ENCODE peak calls at places on chromosome 9, in seven cellular contexts. H, M, R, G, F, N and B are unnamed samples.
A peak's percentile ranks its signal among the peaks of the same experiment; 100 is the strongest.

GRCh38 chr9:98365227-98365669 is 109.8 kb upstream of the TBC1D2 start:
- DNase-seq in F (peak; percentile 9), N (no peak), R (no peak), H (peak; percentile 55), M (no peak), G (peak; percentile 49), B (peak; percentile 41)

GRCh38 chr9:19371942-19372341 is 8.1 kb downstream of the RPS6 start:
- DNase-seq in H (no peak), M (no peak), G (no peak), R (no peak), F (no peak), N (no peak), B (no peak)

GRCh38 chr9:97808972-97809371 is 44.1 kb upstream of the FOXE1 start:
- DNase-seq in N (no peak), M (no peak), R (no peak), H (no peak), F (no peak), G (no peak), B (no peak)

GRCh38 chr9:131361202-131361833 is 32.6 kb upstream of the PRRC2B start:
- DNase-seq in F (no peak), N (no peak), M (no peak), R (no peak), G (no peak), H (no peak), B (no peak)

GRCh38 chr9:97536480-97536879 is 35.0 kb downstream of the TMOD1 start:
- DNase-seq in F (no peak), R (no peak), N (no peak), G (no peak), H (no peak), M (no peak), B (no peak)

GRCh38 chr9:130713286-130713975 is 19.9 kb downstream of the EXOSC2 start:
- DNase-seq in H (peak; percentile 34), F (no peak), R (no peak), N (no peak), M (no peak), G (peak; percentile 30), B (no peak)

GRCh38 chr9:10112798-10113197 is 500.0 kb downstream of the PTPRD start:
- DNase-seq in H (no peak), M (no peak), R (no peak), G (no peak), N (no peak), F (no peak), B (no peak)

GRCh38 chr9:37667706-37668672 is 17.2 kb downstream of the FRMPD1 start:
- DNase-seq in N (no peak), G (no peak), H (no peak), R (peak; percentile 54), F (peak; percentile 9), M (peak; percentile 24), B (no peak)

GRCh38 chr9:5502553-5502952 is 7.8 kb upstream of the PDCD1LG2 start:
- DNase-seq in F (no peak), H (no peak), R (no peak), M (no peak), G (no peak), N (no peak), B (no peak)

GRCh38 chr9:100368672-100369071 is 15.9 kb upstream of the TEX10 start:
- DNase-seq in R (no peak), F (peak; percentile 36), M (no peak), N (no peak), H (no peak), G (no peak), B (no peak)

GRCh38 chr9:109253637-109254284 is 67.1 kb downstream of the EPB41L4B start:
- DNase-seq in M (peak; percentile 49), N (no peak), G (no peak), H (peak; percentile 82), F (no peak), R (no peak), B (peak; percentile 64)
- H3K4me1 ChIP-seq in M (peaks cover 61% of the 10 kb centered on the region), N (no peaks in the 10 kb centered on the region), G (peaks cover 2% of the 10 kb centered on the region), H (peaks cover 24% of the 10 kb centered on the region), F (peaks cover 51% of the 10 kb centered on the region), R (peaks cover 2% of the 10 kb centered on the region), B (peaks cover 68% of the 10 kb centered on the region)

DNA sequence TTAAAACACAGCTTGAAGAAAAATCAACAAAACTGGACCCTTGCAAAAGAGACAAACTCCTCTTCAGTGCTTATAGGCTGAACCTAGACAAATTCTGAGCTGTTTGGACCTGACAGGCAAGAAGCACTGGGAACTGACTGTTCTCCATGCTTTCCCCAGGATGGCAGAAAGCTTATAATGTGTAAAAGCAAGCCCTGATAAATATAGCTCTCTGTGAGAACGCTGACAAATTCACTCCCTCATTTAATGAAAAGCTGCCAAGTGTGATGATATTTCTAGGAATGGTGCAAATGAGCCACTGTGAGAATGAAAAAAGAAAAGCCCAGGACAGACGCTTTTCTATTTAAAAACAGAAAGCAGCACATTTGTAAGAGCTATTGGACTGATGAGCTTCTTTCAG is 842.8 kb upstream of the ACO1 start:
- DNase-seq in F (no peak), R (no peak), N (no peak), M (no peak), H (no peak), G (no peak), B (no peak)
- H3K4me2 ChIP-seq in F (no peak overlapping the region), R (no peak overlapping the region), N (peak overlapping the region; percentile 38), M (no peak overlapping the region), H (no peak overlapping the region), G (no peak overlapping the region), B (no peak overlapping the region)

GRCh38 chr9:14993891-14994554 is 83.8 kb upstream of the FREM1 start:
- DNase-seq in F (no peak), H (no peak), M (no peak), N (no peak), G (no peak), R (no peak), B (no peak)

GRCh38 chr9:14993061-14993800 is 83.0 kb upstream of the FREM1 start:
- DNase-seq in N (no peak), H (peak; percentile 54), F (no peak), R (peak; percentile 88), M (peak; percentile 33), G (peak; percentile 82), B (no peak)

GRCh38 chr9:14994738-14995137 is 84.5 kb upstream of the FREM1 start:
- DNase-seq in F (no peak), N (no peak), G (no peak), M (no peak), R (no peak), H (no peak), B (no peak)

GRCh38 chr9:14992025-14992424 is 81.8 kb upstream of the FREM1 start:
- DNase-seq in M (no peak), H (no peak), R (no peak), G (peak; percentile 10), F (no peak), N (no peak), B (no peak)

DNA sequence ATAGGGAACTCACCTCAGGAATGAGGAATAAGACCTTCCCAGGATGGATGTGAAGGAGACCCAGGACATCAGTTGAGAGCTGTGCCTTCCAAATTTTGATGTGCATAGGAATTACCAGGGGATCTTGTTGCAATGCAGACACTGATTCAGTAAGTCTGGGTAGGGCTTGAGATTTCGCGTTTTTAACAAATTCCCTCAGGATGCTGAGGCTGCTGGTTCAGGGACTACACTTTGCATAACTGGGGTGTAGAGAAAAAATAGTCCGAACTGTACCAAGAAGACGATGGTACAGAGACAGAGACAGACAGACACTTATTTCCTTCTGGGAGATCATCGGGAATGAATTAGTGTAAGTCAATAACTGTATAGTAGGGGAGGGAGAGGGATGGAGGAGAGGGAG is 82.3 kb upstream of the FREM1 start:
- DNase-seq in H (no peak), N (no peak), M (no peak), R (no peak), G (no peak), F (no peak), B (no peak)
- TF ChIP-seq CEBPB in H (no peak), N (no peak), M (no peak), R (no peak), G (no peak), F (no peak), B (no peak)

DNA sequence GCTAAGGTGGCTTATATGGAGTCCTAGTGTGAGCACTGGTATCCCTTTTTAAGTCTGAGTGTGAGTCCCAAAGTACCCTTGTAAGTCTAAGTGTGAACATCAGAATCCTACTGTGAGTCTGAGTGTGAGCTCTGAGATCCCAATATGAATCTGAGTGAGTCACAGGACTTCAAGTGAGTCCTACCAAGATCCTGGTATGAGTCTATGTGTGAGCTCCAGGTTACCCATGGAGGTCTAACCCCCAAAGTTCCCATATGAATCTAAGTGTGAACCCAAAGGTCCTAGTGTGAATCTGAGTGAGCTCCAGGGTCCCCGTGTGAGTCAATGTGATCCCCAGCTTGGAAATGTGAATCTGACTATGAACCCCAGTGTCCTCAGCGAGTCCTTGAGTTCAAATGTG is 2.3 kb downstream of the CNTFR start:
- DNase-seq in M (no peak), N (no peak), H (no peak), G (no peak), F (no peak), R (no peak), B (no peak)
- H3K4me1 ChIP-seq in M (peaks cover 7% of the 10 kb centered on the region), N (peaks cover 2% of the 10 kb centered on the region), H (no peaks in the 10 kb centered on the region), G (no peaks in the 10 kb centered on the region), F (peaks cover 20% of the 10 kb centered on the region), R (peaks cover 24% of the 10 kb centered on the region), B (peaks cover 8% of the 10 kb centered on the region)

DNA sequence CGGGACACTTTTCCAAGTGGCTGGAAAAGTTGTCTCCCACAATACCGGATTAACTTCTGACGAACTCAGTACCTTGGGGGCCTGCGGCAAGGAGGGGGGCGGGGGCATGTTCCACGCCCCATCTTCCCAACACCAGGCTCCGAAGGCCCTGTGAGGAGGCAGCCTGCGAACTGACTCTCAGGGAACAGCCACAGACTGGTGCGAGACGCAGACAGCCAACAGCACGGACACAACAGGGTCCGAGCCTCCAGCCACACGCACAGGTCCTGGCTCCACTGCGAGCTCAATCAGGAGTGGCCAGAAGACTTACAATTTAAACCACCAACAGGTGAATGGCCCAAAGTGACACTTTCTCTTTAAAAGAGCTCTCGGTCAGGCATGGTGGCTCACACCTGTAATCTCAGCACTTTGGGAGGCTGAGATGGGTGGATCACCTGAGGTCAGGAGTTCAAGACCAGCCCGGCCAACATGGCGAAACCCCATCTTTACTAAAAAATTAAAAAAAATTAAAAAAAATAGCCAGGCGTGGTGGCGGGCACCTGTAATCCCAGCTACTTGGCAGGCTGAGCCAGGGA is 3.9 kb downstream of the BRD3 start:
- DNase-seq in G (no peak), N (no peak), R (peak; percentile 37), H (no peak), F (no peak), M (no peak), B (no peak)
- H3K4me2 ChIP-seq in G (no peak overlapping the region), N (no peak overlapping the region), R (no peak overlapping the region), H (no peak overlapping the region), F (no peak overlapping the region), M (no peak overlapping the region), B (no peak overlapping the region)

GRCh38 chr9:114107286-114108001 is 8.4 kb upstream of the KIF12 start:
- DNase-seq in N (no peak), H (no peak), R (no peak), F (no peak), G (no peak), M (no peak), B (no peak)

GRCh38 chr9:114108016-114108833 is 9.1 kb upstream of the KIF12 start:
- DNase-seq in R (peak; percentile 93), M (peak; percentile 91), H (peak; percentile 77), F (peak; percentile 80), G (peak; percentile 82), N (no peak), B (peak; percentile 52)

GRCh38 chr9:114109106-114109505 is 10.0 kb upstream of the KIF12 start:
- DNase-seq in F (no peak), M (no peak), H (no peak), G (no peak), N (no peak), R (no peak), B (no peak)

GRCh38 chr9:114112325-114112724 is 13.2 kb upstream of the KIF12 start:
- DNase-seq in N (no peak), R (no peak), H (no peak), G (no peak), M (no peak), F (no peak), B (no peak)

GRCh38 chr9:114110180-114110579 is 11.1 kb upstream of the KIF12 start:
- DNase-seq in M (peak; percentile 35), N (no peak), R (no peak), G (no peak), F (peak; percentile 65), H (peak; percentile 73), B (no peak)
- TF ChIP-seq CEBPB in M (peak; percentile 89), N (no peak), R (no peak), G (no peak), F (peak; percentile 45), H (peak; percentile 89), B (no peak)